ENCODE peak calls at places on chromosomes 13 and 19, in four cellular contexts. D is right lobe of liver, Q is astrocyte of the cerebellum, C is upper lobe of right lung. U is an unnamed sample.

GRCh38 chr13:54687173-54687572 is 1658.6 kb downstream of the OLFM4 start:
- DNase-seq in D (no peak), Q (no peak), C (no peak), U (no peak)

GRCh38 chr13:94595006-94595942 is 678 bp downstream of the TGDS start:
- DNase-seq in D (peak), Q (no peak), C (no peak), U (no peak)

GRCh38 chr13:104837756-104838155 is 1697.7 kb downstream of the EFNB2 start:
- DNase-seq in D (no peak), Q (no peak), C (no peak), U (no peak)

GRCh38 chr13:32232263-32232662 is 82.9 kb downstream of the ZAR1L start:
- DNase-seq in D (no peak), Q (no peak), C (no peak), U (no peak)

GRCh38 chr13:38763446-38764381 is 76.8 kb downstream of the FREM2 start:
- DNase-seq in D (no peak), Q (peak), C (no peak), U (no peak)

GRCh38 chr19:2150794-2151338 is 500 bp downstream of the AP3D1 start:
- DNase-seq in D (peak), Q (no peak), C (peak), U (peak)

GRCh38 chr13:62919491-62919890 is 1503.8 kb upstream of the PCDH20 start:
- DNase-seq in D (no peak), Q (no peak), C (peak), U (no peak)

GRCh38 chr19:56126983-56127780 is 6.1 kb upstream of the ZNF787 start:
- DNase-seq in D (no peak), Q (no peak), C (no peak), U (no peak)

GRCh38 chr19:1154731-1155351 is 19.2 kb downstream of the SBNO2 start:
- DNase-seq in D (peak), Q (peak), C (peak), U (no peak)

GRCh38 chr13:41222259-41222852 is 28.0 kb upstream of the KBTBD7 start:
- DNase-seq in D (no peak), Q (peak), C (no peak), U (peak)

GRCh38 chr13:47112205-47112896 is 215.5 kb upstream of the HTR2A start:
- DNase-seq in D (no peak), Q (no peak), C (no peak), U (no peak)

GRCh38 chr19:989381-990081 is 5.4 kb downstream of the WDR18 start:
- DNase-seq in D (no peak), Q (no peak), C (no peak), U (no peak)

GRCh38 chr19:19274716-19275115 is 1.6 kb upstream of the TM6SF2 start:
- DNase-seq in D (peak), Q (no peak), C (no peak), U (no peak)

GRCh38 chr13:84607614-84608013 is 725.3 kb upstream of the SLITRK1 start:
- DNase-seq in D (no peak), Q (peak), C (no peak), U (no peak)

GRCh38 chr13:100306042-100306441 is 217.1 kb downstream of the PCCA start:
- DNase-seq in D (no peak), Q (no peak), C (no peak), U (no peak)

GRCh38 chr13:36834299-36834698 is 15.3 kb downstream of the RFXAP start:
- DNase-seq in D (no peak), Q (no peak), C (no peak), U (no peak)

GRCh38 chr13:106815545-106815944 is 247.6 kb upstream of the ARGLU1 start:
- DNase-seq in D (no peak), Q (no peak), C (no peak), U (no peak)

GRCh38 chr19:39325778-39326680 is 5.4 kb upstream of the LRFN1 start:
- DNase-seq in D (no peak), Q (no peak), C (no peak), U (no peak)

GRCh38 chr19:16252459-16253205 is 54.9 kb downstream of the AP1M1 start:
- DNase-seq in D (no peak), Q (no peak), C (no peak), U (no peak)

GRCh38 chr19:664913-665443 is 2.0 kb upstream of the RNF126 start:
- DNase-seq in D (peak), Q (peak), C (peak), U (peak)

GRCh38 chr13:112965573-112966115 is 3.4 kb upstream of the MCF2L start:
- DNase-seq in D (peak), Q (no peak), C (no peak), U (no peak)

GRCh38 chr19:4732680-4733114 is 9.1 kb upstream of the DPP9 start:
- DNase-seq in D (no peak), Q (no peak), C (no peak), U (peak)

GRCh38 chr19:7397687-7398086 is 49.0 kb downstream of the ARHGEF18 start:
- DNase-seq in D (no peak), Q (peak), C (no peak), U (no peak)

GRCh38 chr19:58354478-58355030 is 1.3 kb upstream of the A1BG start:
- DNase-seq in D (peak), Q (no peak), C (no peak), U (no peak)

GRCh38 chr19:5170329-5170745 is 170.3 kb downstream of the PTPRS start:
- DNase-seq in D (peak), Q (no peak), C (peak), U (peak)

GRCh38 chr13:73399347-73400216 is 340.8 kb downstream of the KLF5 start:
- DNase-seq in D (no peak), Q (no peak), C (no peak), U (no peak)

GRCh38 chr19:17576758-17577532 is 21.5 kb downstream of the COLGALT1 start:
- DNase-seq in D (no peak), Q (no peak), C (peak), U (peak)

GRCh38 chr13:41402695-41403511 is 54.4 kb upstream of the RGCC start:
- DNase-seq in D (no peak), Q (no peak), C (no peak), U (no peak)

GRCh38 chr13:28754698-28755545 is 36.2 kb upstream of the SLC46A3 start:
- DNase-seq in D (peak), Q (no peak), C (no peak), U (peak)

GRCh38 chr13:89214115-89214514 is 1542.9 kb downstream of the SLITRK5 start:
- DNase-seq in D (no peak), Q (no peak), C (no peak), U (no peak)

GRCh38 chr13:107835339-107836018 is 379.9 kb downstream of the LIG4 start:
- DNase-seq in D (no peak), Q (peak), C (no peak), U (no peak)

GRCh38 chr19:49615861-49616260 is 24.1 kb downstream of the RRAS start:
- DNase-seq in D (no peak), Q (no peak), C (no peak), U (no peak)

GRCh38 chr13:34025746-34026145 is 207.8 kb downstream of the RFC3 start:
- DNase-seq in D (no peak), Q (peak), C (no peak), U (no peak)

GRCh38 chr19:48292798-48293197 is 22.9 kb downstream of the ZNF114 start:
- DNase-seq in D (no peak), Q (no peak), C (no peak), U (no peak)

GRCh38 chr19:45098521-45099464 is 5.8 kb downstream of the PPP1R37 start:
- DNase-seq in D (no peak), Q (peak), C (no peak), U (no peak)

GRCh38 chr19:54463531-54464043 is at the start of gene LENG9:
- DNase-seq in D (peak), Q (peak), C (peak), U (peak)

GRCh38 chr19:54464044-54464623 is 556 bp upstream of the LENG9 start:
- DNase-seq in D (peak), Q (peak), C (peak), U (peak)

GRCh38 chr19:54461201-54462071 is 2.1 kb downstream of the LENG9 start:
- DNase-seq in D (no peak), Q (no peak), C (no peak), U (no peak)

GRCh38 chr19:54462072-54462712 is 1.4 kb downstream of the LENG9 start:
- DNase-seq in D (peak), Q (no peak), C (no peak), U (no peak)

GRCh38 chr19:54462713-54463530 is 656 bp downstream of the LENG9 start:
- DNase-seq in D (peak), Q (no peak), C (peak), U (peak)
- H3K4me3 ChIP-seq in D (peak), Q (peak), C (peak), U (no peak)

DNA sequence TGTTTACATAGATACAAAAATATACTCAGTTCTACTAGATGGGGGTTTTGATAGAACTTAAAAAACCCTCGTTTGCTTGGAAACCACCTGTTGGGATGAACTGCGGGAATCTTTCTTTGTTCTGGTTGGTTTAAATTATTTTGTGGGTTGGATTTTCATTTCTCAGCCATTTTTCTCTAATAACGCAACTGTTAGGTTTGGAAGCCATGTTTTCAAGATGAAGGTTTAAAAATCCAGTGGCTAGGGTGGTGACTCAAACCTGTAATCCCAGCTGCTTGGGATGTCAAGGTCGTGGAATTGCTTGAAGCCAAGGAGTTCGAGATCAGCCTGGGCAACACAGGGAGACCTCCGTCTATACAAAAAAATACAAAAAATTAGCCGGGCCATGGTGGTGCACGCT is 1.6 kb downstream of the URI1 start:
- DNase-seq in D (no peak), Q (no peak), C (no peak), U (no peak)
- H3K4me3 ChIP-seq in D (no peak), Q (peak), C (peak), U (peak)

GRCh38 chr13:24261566-24261965 is 47.8 kb upstream of the C1QTNF9 start:
- DNase-seq in D (no peak), Q (no peak), C (no peak), U (peak)
- H3K4me3 ChIP-seq in D (no peak), Q (no peak), C (no peak), U (peak)

DNA sequence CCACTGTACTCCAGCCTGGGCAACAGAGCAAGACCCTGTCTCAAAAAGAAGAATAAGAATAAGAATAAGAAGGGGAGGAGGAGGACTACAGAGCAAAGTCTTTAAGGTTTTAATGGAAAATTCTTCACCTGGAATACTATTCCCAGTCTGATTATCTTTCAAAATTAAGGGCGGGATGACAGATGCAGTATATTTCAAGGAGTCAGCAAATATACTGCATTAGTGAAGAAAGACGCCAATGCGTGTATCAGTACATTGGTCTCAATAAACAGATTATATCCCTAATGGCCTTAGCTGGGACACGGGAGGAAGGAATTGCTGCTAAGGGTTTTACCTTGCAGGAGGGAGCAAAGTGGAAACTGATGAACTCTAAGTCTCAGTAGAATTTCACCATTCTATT is 54.1 kb upstream of the PDCD5 start:
- DNase-seq in D (no peak), Q (no peak), C (no peak), U (no peak)
- H3K4me3 ChIP-seq in D (no peak), Q (no peak), C (no peak), U (no peak)